ENCODE peak calls at places on chromosomes 7 and 10, in ten cellular contexts. P is body of pancreas, Y is PC-9, V is upper lobe of left lung, G is neural progenitor cell, Q is lower lobe of right lung, M is endodermal cell, K is sigmoid colon, B is upper lobe of right lung, W is colonic mucosa. I is an unnamed sample. For H3K27me3, the result is how much of the 10 kb centered on the place peaks cover.

GRCh38 chr7:16710641-16711040 is 42.9 kb upstream of the TSPAN13 start:
- DNase-seq in Y (no peak), G (no peak), P (no peak), M (no peak), Q (no peak), V (no peak), B (no peak), W (no peak), K (no peak), I (no peak)

GRCh38 chr7:157276731-157277562 is 59.9 kb upstream of the DNAJB6 start:
- DNase-seq in Y (no peak), K (peak), Q (no peak), M (peak), P (no peak), V (no peak), B (peak), G (no peak), W (no peak), I (no peak)

GRCh38 chr10:1183033-1183396 is 126.8 kb downstream of the WDR37 start:
- DNase-seq in K (peak), W (no peak), Y (no peak), B (peak), M (no peak), V (no peak), Q (peak), P (no peak), G (no peak), I (no peak)

GRCh38 chr10:117007080-117007479 is 2.1 kb upstream of the SHTN1 start:
- DNase-seq in M (no peak), Y (no peak), Q (no peak), G (no peak), W (no peak), K (no peak), V (no peak), P (no peak), B (no peak), I (peak)

GRCh38 chr10:114547466-114547865 is 110.6 kb downstream of the ABLIM1 start:
- DNase-seq in K (no peak), Y (no peak), B (no peak), P (no peak), Q (peak), G (no peak), M (no peak), V (peak), W (no peak), I (no peak)

GRCh38 chr7:69708857-69709256 is 110.6 kb downstream of the AUTS2 start:
- DNase-seq in Q (no peak), Y (no peak), V (no peak), K (no peak), M (peak), B (no peak), P (no peak), W (no peak), G (no peak), I (no peak)

GRCh38 chr7:25469669-25470068 is 241.4 kb upstream of the NPVF start:
- DNase-seq in W (no peak), Y (no peak), V (no peak), Q (no peak), M (no peak), K (no peak), P (no peak), G (no peak), B (no peak), I (no peak)

GRCh38 chr10:14588084-14588937 is 186.4 kb downstream of the FAM107B start:
- DNase-seq in Q (no peak), K (no peak), P (no peak), M (no peak), V (no peak), B (no peak), W (no peak), Y (peak), G (no peak), I (no peak)

GRCh38 chr10:104128214-104128613 is 6.2 kb downstream of the SFR1 start:
- DNase-seq in B (no peak), P (no peak), G (no peak), Q (no peak), V (no peak), M (no peak), W (no peak), K (no peak), Y (no peak), I (no peak)

GRCh38 chr7:135414850-135415439 is 95.0 kb downstream of the CNOT4 start:
- DNase-seq in K (no peak), V (peak), G (peak), Y (peak), B (no peak), W (peak), Q (no peak), M (peak), P (peak), I (peak)

GRCh38 chr10:88041243-88042161 is 178.1 kb downstream of the PTEN start:
- DNase-seq in V (no peak), B (no peak), W (no peak), G (no peak), K (no peak), M (no peak), P (no peak), Y (no peak), Q (no peak), I (no peak)

GRCh38 chr10:92880233-92880861 is 32.0 kb downstream of the EXOC6 start:
- DNase-seq in P (no peak), B (no peak), V (no peak), Y (peak), M (no peak), K (no peak), G (peak), Q (no peak), W (no peak), I (peak)

GRCh38 chr7:74299401-74299800 is 10.2 kb downstream of the CLIP2 start:
- DNase-seq in G (no peak), W (no peak), B (no peak), K (no peak), Y (no peak), M (no peak), P (no peak), Q (no peak), V (no peak), I (no peak)

GRCh38 chr10:110016037-110016436 is 8.3 kb downstream of the ADD3 start:
- DNase-seq in G (peak), B (no peak), M (peak), Q (no peak), V (no peak), Y (no peak), W (no peak), K (no peak), P (no peak), I (no peak)

GRCh38 chr7:101702362-101702850 is 73.3 kb upstream of the MYL10 start:
- DNase-seq in G (no peak), B (no peak), Y (no peak), V (no peak), K (no peak), Q (no peak), W (peak), P (no peak), M (peak), I (no peak)

GRCh38 chr7:121505021-121505420 is 108.9 kb upstream of the FAM3C start:
- DNase-seq in W (no peak), V (no peak), M (no peak), B (no peak), Q (no peak), P (no peak), K (no peak), G (no peak), Y (no peak), I (peak)

GRCh38 chr10:65838811-65839210 is 1087.0 kb upstream of the LRRTM3 start:
- DNase-seq in G (no peak), Q (no peak), Y (peak), K (no peak), P (no peak), M (no peak), V (no peak), B (no peak), W (no peak), I (peak)

GRCh38 chr10:78575400-78575799 is 493.4 kb upstream of the ZMIZ1 start:
- DNase-seq in Q (no peak), K (no peak), P (no peak), G (no peak), V (no peak), W (no peak), M (no peak), Y (no peak), B (no peak), I (no peak)

GRCh38 chr10:7373039-7373438 is 37.8 kb downstream of the SFMBT2 start:
- DNase-seq in Q (no peak), G (no peak), M (no peak), P (no peak), Y (no peak), V (no peak), W (no peak), K (no peak), B (no peak), I (no peak)

GRCh38 chr10:70551971-70552422 is 50.5 kb downstream of the PRF1 start:
- DNase-seq in B (peak), K (peak), W (no peak), Y (no peak), P (no peak), M (no peak), V (peak), Q (peak), G (no peak), I (peak)

GRCh38 chr7:115635367-115635766 is 395.2 kb downstream of the TFEC start:
- DNase-seq in B (no peak), K (no peak), W (no peak), M (no peak), P (no peak), Y (no peak), Q (no peak), G (no peak), V (no peak), I (no peak)

GRCh38 chr7:65938336-65938895 is 43.6 kb downstream of the GUSB start:
- DNase-seq in B (no peak), K (no peak), V (no peak), M (no peak), W (no peak), Q (no peak), Y (no peak), G (no peak), P (no peak), I (no peak)

GRCh38 chr10:116183733-116184447 is 89.1 kb downstream of the GFRA1 start:
- DNase-seq in Y (no peak), M (peak), V (no peak), Q (no peak), W (no peak), G (peak), K (no peak), P (peak), B (no peak), I (peak)

GRCh38 chr10:62258926-62259325 is 9.7 kb downstream of the RTKN2 start:
- DNase-seq in P (no peak), M (no peak), W (no peak), Q (no peak), V (no peak), Y (no peak), G (no peak), K (no peak), B (no peak), I (no peak)

GRCh38 chr10:64732372-64732715 is 1211.1 kb downstream of the REEP3 start:
- DNase-seq in Q (no peak), V (no peak), G (no peak), P (no peak), Y (no peak), B (no peak), W (no peak), M (no peak), K (no peak), I (no peak)

GRCh38 chr10:102752934-102753664 is 9.4 kb downstream of the WBP1L start:
- DNase-seq in B (no peak), Q (no peak), V (peak), M (peak), G (peak), K (peak), W (no peak), P (no peak), Y (no peak), I (no peak)

GRCh38 chr7:30662431-30662939 is 19.8 kb downstream of the CRHR2 start:
- DNase-seq in W (no peak), Y (no peak), B (no peak), G (no peak), M (no peak), Q (no peak), V (no peak), P (no peak), K (no peak), I (no peak)

GRCh38 chr10:50809596-50809995 is 69.9 kb downstream of the ASAH2B start:
- DNase-seq in P (no peak), K (no peak), W (no peak), Q (no peak), V (no peak), G (no peak), M (no peak), Y (no peak), B (no peak), I (no peak)

GRCh38 chr10:112715581-112715980 is 234.5 kb upstream of the TCF7L2 start:
- DNase-seq in B (no peak), V (no peak), Q (no peak), M (no peak), K (no peak), P (no peak), Y (no peak), G (no peak), W (peak), I (no peak)

GRCh38 chr7:36490335-36490940 is 100.8 kb downstream of the ANLN start:
- DNase-seq in M (no peak), P (no peak), Q (no peak), Y (no peak), B (no peak), V (no peak), W (no peak), K (no peak), G (no peak), I (no peak)

GRCh38 chr10:4370376-4370775 is 455.6 kb upstream of the AKR1E2 start:
- DNase-seq in W (no peak), V (no peak), M (no peak), Y (no peak), G (no peak), Q (no peak), P (no peak), K (no peak), B (no peak), I (no peak)
- TF ChIP-seq CTCF in W (no peak), V (no peak), M (no peak), Y (no peak), G (no peak), Q (no peak), P (no peak), K (no peak), B (no peak), I (no peak)

GRCh38 chr10:43355749-43356371 is 15.6 kb upstream of the FXYD4 start:
- DNase-seq in M (no peak), B (no peak), Q (no peak), P (no peak), Y (peak), K (no peak), W (peak), G (no peak), V (no peak), I (no peak)

GRCh38 chr10:43360086-43360485 is 11.3 kb upstream of the FXYD4 start:
- DNase-seq in G (no peak), Y (no peak), M (no peak), W (no peak), V (no peak), K (no peak), P (no peak), Q (no peak), B (no peak), I (no peak)

GRCh38 chr10:43362191-43362839 is 9.1 kb upstream of the FXYD4 start:
- DNase-seq in V (peak), W (peak), Q (peak), P (peak), M (peak), B (peak), G (peak), Y (peak), K (peak), I (peak)

DNA sequence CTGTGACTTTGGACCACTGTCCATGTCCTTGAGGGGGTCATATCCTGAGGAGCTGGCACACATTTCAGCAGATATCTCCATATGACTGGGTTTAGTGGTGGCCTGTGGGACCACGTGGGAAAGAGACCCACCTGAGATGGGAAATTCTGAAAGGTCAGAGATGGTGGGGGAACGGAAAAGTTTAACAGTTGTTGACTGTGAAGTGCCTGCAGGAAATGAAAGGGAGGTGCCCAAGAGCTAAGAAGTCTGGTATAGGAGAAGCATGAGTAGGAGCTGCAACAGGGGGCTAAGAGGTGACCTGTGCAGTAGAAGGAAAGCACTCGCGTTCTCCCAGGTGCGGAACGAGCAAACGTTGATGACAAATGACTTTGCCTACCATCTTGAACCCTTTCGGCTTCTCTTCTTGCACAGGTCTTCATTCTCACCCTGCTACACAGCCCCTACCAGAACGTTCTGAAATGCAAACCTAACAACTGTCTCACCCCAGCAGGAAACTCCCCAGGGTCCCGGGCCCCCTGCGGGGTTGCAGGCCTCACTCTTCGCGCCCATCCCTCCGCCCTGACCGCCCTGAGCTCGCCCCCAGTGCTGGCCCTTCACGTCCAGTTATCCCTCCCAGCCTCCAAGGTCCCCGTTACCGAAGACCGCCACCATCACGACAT is 9.8 kb upstream of the FXYD4 start:
- DNase-seq in B (no peak), V (no peak), P (no peak), W (no peak), G (no peak), M (no peak), Y (no peak), Q (no peak), K (no peak), I (no peak)
- H3K4me3 ChIP-seq in B (peak), V (peak), P (peak), W (peak), G (peak), M (peak), Y (peak), Q (peak), K (peak), I (peak)

DNA sequence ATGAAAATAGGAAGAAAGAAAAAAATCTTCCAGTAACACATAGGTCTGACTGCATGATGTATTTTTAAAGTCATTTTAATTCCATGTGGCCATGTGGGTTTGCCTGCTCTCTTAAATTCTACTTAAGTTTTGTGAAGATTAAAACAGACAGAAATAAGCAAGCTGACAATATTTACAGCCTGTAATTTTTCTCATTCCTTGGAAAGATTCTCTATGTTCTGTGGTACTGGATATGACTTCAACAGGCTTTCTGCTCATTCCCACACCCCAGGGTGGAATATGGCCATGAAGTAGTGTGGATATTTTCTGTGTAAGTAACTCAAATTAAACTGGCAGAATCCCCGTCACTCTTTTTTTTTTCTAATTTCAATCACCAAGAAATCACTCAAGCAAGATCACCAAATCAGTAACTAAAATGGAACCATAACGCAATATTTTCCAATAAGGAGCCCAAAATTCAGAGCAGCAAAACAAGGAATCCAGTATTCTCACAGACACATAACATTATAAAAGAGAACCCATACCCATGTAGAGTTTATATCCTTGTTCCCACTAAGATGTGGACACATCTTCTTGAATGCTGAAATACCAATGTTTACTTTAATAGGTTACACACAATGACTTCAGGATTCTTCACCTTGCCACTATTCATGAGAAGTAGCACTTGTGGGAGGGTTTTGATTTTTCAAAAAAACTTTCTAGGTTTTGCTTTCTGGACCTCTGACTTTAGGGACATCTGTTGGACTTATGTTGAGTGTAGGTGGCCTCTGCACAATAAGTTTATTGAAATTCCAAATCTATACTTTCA is 5.7 kb downstream of the HOXA5 start:
- DNase-seq in Q (no peak), Y (no peak), P (no peak), K (peak), V (no peak), G (no peak), B (no peak), W (peak), M (no peak), I (no peak)
- H3K27me3 ChIP-seq in Q (under half), Y (under half), P (under half), K (under half), V (under half), G (half or more), B (under half), W (under half), M (half or more), I (under half)

GRCh38 chr7:50978633-50979215 is 196.0 kb upstream of the GRB10 start:
- DNase-seq in M (no peak), G (peak), K (no peak), Q (no peak), Y (no peak), W (no peak), B (no peak), V (no peak), P (no peak), I (no peak)
- TF ChIP-seq CTCF in M (peak), G (peak), K (no peak), Q (no peak), Y (peak), W (no peak), B (no peak), V (no peak), P (no peak), I (no peak)